ENCODE peak calls at places on chromosomes 16 and 17, in seven cellular contexts. M, U, N, I, X, F and P are unnamed samples.

GRCh38 chr17:12545877-12546513 is 119.7 kb upstream of the MYOCD start:
- DNase-seq in M (no peak), X (peak), N (no peak), F (peak), U (peak), I (no peak), P (peak)

GRCh38 chr17:78648293-78648692 is 71.1 kb upstream of the DNAH17 start:
- DNase-seq in U (no peak), F (no peak), X (no peak), I (no peak), M (no peak), N (no peak), P (no peak)

GRCh38 chr17:78127240-78127887 is 1.2 kb downstream of the TMC6 start:
- DNase-seq in F (no peak), U (peak), X (no peak), M (no peak), I (no peak), N (peak), P (peak)

GRCh38 chr16:49407873-49408565 is 34.4 kb downstream of the C16orf78 start:
- DNase-seq in I (peak), U (peak), N (peak), F (peak), M (peak), X (peak), P (peak)

GRCh38 chr17:77253611-77254051 is 112.9 kb downstream of the SEC14L1 start:
- DNase-seq in X (no peak), U (no peak), I (no peak), F (no peak), N (no peak), M (peak), P (no peak)

GRCh38 chr17:2869604-2870003 is 73.4 kb downstream of the RAP1GAP2 start:
- DNase-seq in I (no peak), F (no peak), N (no peak), X (no peak), M (no peak), U (no peak), P (no peak)

GRCh38 chr17:17535957-17536356 is 39.8 kb upstream of the RASD1 start:
- DNase-seq in U (no peak), M (no peak), F (no peak), I (no peak), X (peak), N (no peak), P (no peak)

GRCh38 chr17:66799839-66800537 is 34.9 kb upstream of the CACNG5 start:
- DNase-seq in N (no peak), I (no peak), U (no peak), F (no peak), M (no peak), X (no peak), P (peak)

GRCh38 chr17:79777844-79778503 is at the start of gene CBX2:
- DNase-seq in I (peak), F (peak), M (no peak), U (peak), N (peak), X (peak), P (no peak)

GRCh38 chr16:85458952-85459351 is 154.2 kb upstream of the GSE1 start:
- DNase-seq in N (no peak), F (no peak), U (no peak), X (no peak), I (no peak), M (no peak), P (no peak)

GRCh38 chr16:78034530-78034929 is 12.2 kb downstream of the CLEC3A start:
- DNase-seq in X (no peak), U (no peak), F (no peak), M (no peak), N (no peak), I (no peak), P (no peak)

GRCh38 chr16:14358697-14359305 is 271.3 kb downstream of the PARN start:
- DNase-seq in M (no peak), N (no peak), X (no peak), F (no peak), U (no peak), I (no peak), P (no peak)

GRCh38 chr17:43998552-43998951 is 5.9 kb upstream of the NAGS start:
- DNase-seq in N (no peak), I (no peak), U (no peak), M (no peak), X (no peak), F (no peak), P (no peak)

GRCh38 chr17:31413871-31414589 is 22.6 kb downstream of the RAB11FIP4 start:
- DNase-seq in X (no peak), F (no peak), N (peak), M (peak), I (no peak), U (no peak), P (peak)

GRCh38 chr17:6070280-6070894 is at the start of gene WSCD1:
- DNase-seq in F (no peak), N (peak), U (peak), X (peak), M (no peak), I (no peak), P (no peak)

GRCh38 chr17:52148969-52149351 is 9.6 kb downstream of the CA10 start:
- DNase-seq in F (no peak), X (no peak), N (no peak), I (no peak), M (no peak), U (no peak), P (no peak)

GRCh38 chr17:1087381-1088241 is 90.7 kb downstream of the TIMM22 start:
- DNase-seq in M (no peak), N (no peak), I (no peak), X (peak), F (no peak), U (no peak), P (peak)

GRCh38 chr16:9885876-9886275 is 296.4 kb downstream of the GRIN2A start:
- DNase-seq in U (no peak), M (no peak), I (no peak), N (no peak), F (no peak), X (no peak), P (no peak)

GRCh38 chr17:72976971-72977767 is 115.3 kb downstream of the SLC39A11 start:
- DNase-seq in M (peak), N (no peak), X (peak), I (no peak), U (peak), F (peak), P (peak)

GRCh38 chr17:7177954-7178477 is 1.2 kb downstream of the ASGR1 start:
- DNase-seq in F (peak), M (no peak), U (no peak), X (peak), N (no peak), I (no peak), P (peak)

GRCh38 chr16:22874394-22874793 is 60.4 kb downstream of the HS3ST2 start:
- DNase-seq in M (no peak), X (no peak), U (no peak), I (no peak), N (no peak), F (no peak), P (no peak)

GRCh38 chr16:17467923-17468540 is 2.7 kb downstream of the XYLT1 start:
- DNase-seq in F (no peak), I (no peak), U (no peak), M (peak), N (peak), X (peak), P (peak)